ENCODE peak calls at places on chromosomes 3 and 15, in four cellular contexts. R is HCT116, O is ovary, D is mucosa of descending colon. I is an unnamed sample.

GRCh38 chr3:37136067-37136466 is 38.3 kb downstream of the LRRFIP2 start:
- DNase-seq in O (no peak), D (no peak), R (no peak), I (no peak)

GRCh38 chr3:153210660-153211059 is 48.6 kb downstream of the RAP2B start:
- DNase-seq in O (no peak), D (no peak), R (no peak), I (no peak)

GRCh38 chr15:79595995-79596622 is 164.0 kb downstream of the MINAR1 start:
- DNase-seq in D (peak; percentile 59), R (peak; percentile 95), O (no peak), I (peak; percentile 63)

GRCh38 chr3:71461749-71462483 is 121.6 kb downstream of the FOXP1 start:
- DNase-seq in R (no peak), O (no peak), D (no peak), I (peak; percentile 35)

GRCh38 chr3:159994182-159994581 is 5.5 kb downstream of the IL12A start:
- DNase-seq in O (no peak), R (no peak), D (no peak), I (no peak)

GRCh38 chr3:43194490-43195115 is 88.7 kb upstream of the POMGNT2 start:
- DNase-seq in R (no peak), O (no peak), D (peak; percentile 70), I (no peak)

GRCh38 chr3:183085634-183086390 is 13.5 kb downstream of the MCCC1 start:
- DNase-seq in R (no peak), O (no peak), D (no peak), I (no peak)

GRCh38 chr3:149145361-149145760 is 15.9 kb downstream of the HPS3 start:
- DNase-seq in O (no peak), D (no peak), R (no peak), I (no peak)

GRCh38 chr15:32919749-32920414 is 202.1 kb downstream of the GREM1 start:
- DNase-seq in O (no peak), R (no peak), D (no peak), I (no peak)

GRCh38 chr15:52733696-52734255 is 54.6 kb upstream of the ATOSA start:
- DNase-seq in D (no peak), R (no peak), O (no peak), I (no peak)

GRCh38 chr3:195079636-195080035 is 191.3 kb downstream of the XXYLT1 start:
- DNase-seq in R (no peak), O (no peak), D (no peak), I (no peak)

GRCh38 chr3:125191256-125191655 is 21.3 kb downstream of the SLC12A8 start:
- DNase-seq in R (no peak), D (no peak), O (no peak), I (no peak)

GRCh38 chr3:140091143-140091542 is 156.2 kb downstream of the CLSTN2 start:
- DNase-seq in O (no peak), D (no peak), R (no peak), I (no peak)

GRCh38 chr15:78438595-78439285 is 724 bp downstream of the IREB2 start:
- DNase-seq in R (no peak), D (peak; percentile 50), O (no peak), I (no peak)

GRCh38 chr3:128621931-128622330 is 28.7 kb downstream of the RPN1 start:
- DNase-seq in R (no peak), D (no peak), O (no peak), I (no peak)

GRCh38 chr3:141094851-141095545 is 43.9 kb downstream of the SPSB4 start:
- DNase-seq in O (peak; percentile 73), R (no peak), D (peak; percentile 53), I (no peak)

GRCh38 chr3:30694668-30695067 is 88.3 kb downstream of the TGFBR2 start:
- DNase-seq in R (no peak), D (no peak), O (no peak), I (no peak)

GRCh38 chr15:23422946-23423708 is 23.9 kb downstream of the GOLGA6L2 start:
- DNase-seq in O (no peak), D (no peak), R (no peak), I (no peak)

GRCh38 chr15:70096215-70096974 is 1.3 kb downstream of the TLE3 start:
- DNase-seq in D (peak; percentile 58), R (no peak), O (peak; percentile 67), I (no peak)

GRCh38 chr3:29759443-29760033 is 478.7 kb downstream of the RBMS3 start:
- DNase-seq in D (no peak), R (no peak), O (no peak), I (peak; percentile 39)

DNA sequence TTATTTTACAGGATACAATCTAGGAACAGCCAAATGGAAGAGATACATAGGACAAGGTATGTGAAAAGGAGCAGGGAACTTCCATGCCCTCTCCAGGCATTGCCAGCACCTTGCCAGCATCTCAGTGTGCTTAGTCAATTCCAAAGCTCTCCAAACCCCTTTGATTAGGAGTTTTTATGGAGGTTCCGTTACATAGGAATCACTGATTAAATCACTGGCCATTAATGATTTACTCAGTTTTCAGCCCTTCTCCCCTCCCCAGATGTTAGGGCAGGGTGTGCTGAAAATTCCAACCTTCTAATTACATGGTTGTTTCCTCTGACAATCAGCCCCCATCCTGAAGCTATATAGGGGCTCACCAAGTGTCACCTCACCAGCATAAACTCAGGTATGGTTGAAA is 11.5 kb downstream of the MYLK start:
- DNase-seq in D (no peak), R (no peak), O (no peak), I (no peak)
- TF ChIP-seq CTCF in D (no peak), R (no peak), O (no peak), I (no peak)

DNA sequence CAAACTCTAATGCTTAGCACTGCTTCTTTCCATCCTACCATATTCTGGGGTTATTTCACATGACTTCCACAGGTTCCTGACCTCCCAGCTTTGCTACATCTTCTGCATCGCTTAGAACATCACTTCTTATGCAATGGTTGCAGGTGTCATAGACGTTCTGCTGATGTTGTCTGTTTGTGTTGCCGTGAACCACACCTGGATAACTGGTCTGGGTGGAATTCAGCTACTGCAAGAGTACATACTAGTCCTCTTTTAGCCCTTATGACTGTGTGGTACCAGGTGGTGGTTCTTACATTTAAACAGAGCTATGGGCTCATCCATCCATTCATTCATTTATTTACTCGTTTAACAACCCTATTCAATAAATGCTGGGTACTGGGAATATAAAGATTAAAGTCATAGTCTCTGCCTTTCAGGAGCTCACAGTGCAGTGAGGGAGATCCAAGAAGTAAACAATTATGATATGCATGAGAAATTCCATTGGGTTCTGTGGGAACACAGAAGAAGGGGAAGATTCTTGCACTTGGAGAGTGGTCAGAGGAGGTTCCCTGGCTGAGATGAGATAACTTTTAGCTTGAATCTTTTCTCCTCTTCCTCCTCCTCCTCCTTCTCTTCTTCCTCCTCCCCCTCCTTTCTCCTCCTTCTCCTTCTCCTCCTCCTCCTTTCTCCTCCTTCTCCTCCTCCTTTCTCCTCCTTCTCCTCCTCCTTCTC is 30.8 kb downstream of the TMEM45A start:
- DNase-seq in R (no peak), O (no peak), D (no peak), I (no peak)
- H3K4me3 ChIP-seq in R (no peak overlapping the region), O (no peak overlapping the region), D (no peak overlapping the region), I (no peak overlapping the region)

GRCh38 chr15:75202251-75203016 is 752 bp downstream of the C15orf39 start:
- DNase-seq in O (peak; percentile 76), R (no peak), D (peak; percentile 87), I (no peak)

GRCh38 chr15:75203908-75204263 is 2.2 kb downstream of the C15orf39 start:
- DNase-seq in R (no peak), D (no peak), O (no peak), I (no peak)

GRCh38 chr15:75204340-75205063 is 2.8 kb downstream of the C15orf39 start:
- DNase-seq in D (peak; percentile 96), O (peak; percentile 93), R (peak; percentile 91), I (peak; percentile 54)

GRCh38 chr15:75201609-75202250 is at the start of gene C15orf39:
- DNase-seq in O (peak; percentile 73), D (peak; percentile 78), R (peak; percentile 33), I (no peak)

GRCh38 chr15:75203017-75203907 is 1.6 kb downstream of the C15orf39 start:
- DNase-seq in R (no peak), D (peak; percentile 36), O (no peak), I (no peak)
- TF ChIP-seq CTCF in R (no peak), D (no peak), O (no peak), I (no peak)

GRCh38 chr3:48686538-48687219 is 964 bp upstream of the NCKIPSD start:
- DNase-seq in O (no peak), R (no peak), D (no peak), I (no peak)
- H3K4me3 ChIP-seq in O (peak overlapping the region; percentile 90), R (no peak overlapping the region), D (no peak overlapping the region), I (peak overlapping the region; percentile 64)

GRCh38 chr3:123361019-123361418 is 87.9 kb downstream of the ADCY5 start:
- DNase-seq in D (no peak), R (no peak), O (no peak), I (no peak)
- TF ChIP-seq CTCF in D (no peak), R (peak; percentile 53), O (no peak), I (peak; percentile 46)

I was measured in retinal pigment epithelial cell.